ENCODE peak calls at places on chromosome 20, in six cellular contexts. D, Y, F, X, M and S are unnamed samples.

GRCh38 chr20:34632870-34633452 is 43.9 kb downstream of the PIGU start:
- DNase-seq in M (no peak), X (no peak), Y (peak; percentile 58), D (no peak), F (no peak), S (no peak)

GRCh38 chr20:33401922-33402369 is 627 bp upstream of the CDK5RAP1 start:
- DNase-seq in X (no peak), Y (no peak), M (no peak), F (no peak), D (peak; percentile 58), S (no peak)

GRCh38 chr20:53547664-53548239 is 45.9 kb downstream of the ZNF217 start:
- DNase-seq in X (peak; percentile 69), Y (peak; percentile 46), F (no peak), D (peak; percentile 70), M (peak; percentile 52), S (peak; percentile 26)

GRCh38 chr20:24611360-24612140 is 142.1 kb downstream of the SYNDIG1 start:
- DNase-seq in F (no peak), M (no peak), X (no peak), D (no peak), Y (no peak), S (no peak)

GRCh38 chr20:62727584-62728027 is 19.0 kb downstream of the NTSR1 start:
- DNase-seq in M (no peak), X (no peak), F (peak; percentile 45), Y (no peak), D (no peak), S (no peak)

GRCh38 chr20:34012330-34012729 is 18.6 kb downstream of the RALY start:
- DNase-seq in D (no peak), M (no peak), Y (no peak), X (no peak), F (no peak), S (no peak)

GRCh38 chr20:33482581-33482980 is 7.3 kb upstream of the CBFA2T2 start:
- DNase-seq in Y (peak; percentile 51), D (no peak), X (no peak), F (no peak), M (no peak), S (no peak)

GRCh38 chr20:6909608-6910007 is 142.1 kb downstream of the BMP2 start:
- DNase-seq in D (no peak), F (no peak), X (no peak), Y (no peak), M (no peak), S (no peak)

GRCh38 chr20:8744228-8744844 is 324.6 kb upstream of the PLCB4 start:
- DNase-seq in M (no peak), F (no peak), Y (no peak), D (no peak), X (no peak), S (no peak)

GRCh38 chr20:1265916-1266166 is 253 bp upstream of the SNPH start:
- DNase-seq in X (no peak), M (no peak), D (no peak), F (no peak), Y (no peak), S (no peak)

GRCh38 chr20:1266167-1266973 is at the start of gene SNPH:
- DNase-seq in D (peak; percentile 75), M (peak; percentile 67), X (peak; percentile 82), Y (peak; percentile 75), F (peak; percentile 93), S (peak; percentile 58)

GRCh38 chr20:1263853-1264252 is 2.2 kb upstream of the SNPH start:
- DNase-seq in Y (no peak), M (no peak), D (no peak), F (no peak), X (no peak), S (no peak)

GRCh38 chr20:1264727-1265126 is 1.4 kb upstream of the SNPH start:
- DNase-seq in X (no peak), F (no peak), M (no peak), D (no peak), Y (no peak), S (no peak)

DNA sequence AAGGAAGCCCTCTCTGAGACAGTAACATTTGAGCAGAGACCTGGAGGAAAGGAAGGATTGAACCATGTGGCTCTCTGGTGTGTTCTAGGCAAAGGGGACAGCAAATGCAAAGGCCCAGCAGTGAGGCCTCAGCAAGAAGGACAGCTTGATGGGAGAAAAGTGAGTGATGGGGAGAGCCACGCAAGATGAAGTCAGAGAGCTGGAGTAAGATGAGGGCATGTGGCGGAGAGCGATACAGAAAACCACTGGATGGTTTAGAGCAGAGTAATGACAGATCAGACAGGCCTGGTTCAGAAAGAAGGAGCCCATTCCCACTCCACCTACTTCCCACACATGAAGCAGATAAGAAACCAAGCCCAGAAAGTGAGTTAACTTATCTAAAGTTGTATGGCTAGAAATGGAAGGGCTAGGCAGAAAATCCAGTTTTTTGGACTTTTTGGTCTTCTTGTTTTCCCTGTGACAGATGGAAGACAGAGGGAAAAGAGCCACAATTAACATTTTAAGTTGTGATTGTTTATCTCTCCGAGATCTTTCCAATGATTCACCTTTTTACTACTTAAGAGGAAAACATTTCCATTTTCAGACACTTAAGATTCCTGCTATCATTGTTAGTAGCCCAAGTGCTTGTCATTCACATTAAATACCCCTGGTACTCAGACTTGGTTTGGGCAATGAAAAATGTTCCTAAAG is 723 bp upstream of the SNPH start:
- DNase-seq in D (peak; percentile 62), Y (no peak), F (no peak), M (no peak), X (no peak), S (no peak)
- H3K27ac ChIP-seq in D (peak overlapping the region; percentile 77), Y (no peak overlapping the region), F (no peak overlapping the region), M (peak overlapping the region; percentile 88), X (peak overlapping the region; percentile 63), S (peak overlapping the region; percentile 52)

GRCh38 chr20:51138576-51138975 is 115.7 kb upstream of the KCNG1 start:
- DNase-seq in F (no peak), M (no peak), D (no peak), X (no peak), Y (no peak), S (no peak)

GRCh38 chr20:51143652-51144051 is 120.7 kb upstream of the KCNG1 start:
- DNase-seq in Y (no peak), X (no peak), M (no peak), F (no peak), D (no peak), S (no peak)

GRCh38 chr20:51142448-51142847 is 119.5 kb upstream of the KCNG1 start:
- DNase-seq in M (no peak), X (no peak), Y (peak; percentile 28), D (no peak), F (no peak), S (peak; percentile 52)

GRCh38 chr20:51140671-51141070 is 117.8 kb upstream of the KCNG1 start:
- DNase-seq in Y (peak; percentile 12), F (no peak), D (no peak), X (no peak), M (no peak), S (no peak)

GRCh38 chr20:51144476-51144875 is 121.6 kb upstream of the KCNG1 start:
- DNase-seq in D (no peak), X (no peak), Y (no peak), F (no peak), M (no peak), S (no peak)
- H3K27ac ChIP-seq in D (no peak overlapping the region), X (no peak overlapping the region), Y (no peak overlapping the region), F (no peak overlapping the region), M (no peak overlapping the region), S (no peak overlapping the region)

DNA sequence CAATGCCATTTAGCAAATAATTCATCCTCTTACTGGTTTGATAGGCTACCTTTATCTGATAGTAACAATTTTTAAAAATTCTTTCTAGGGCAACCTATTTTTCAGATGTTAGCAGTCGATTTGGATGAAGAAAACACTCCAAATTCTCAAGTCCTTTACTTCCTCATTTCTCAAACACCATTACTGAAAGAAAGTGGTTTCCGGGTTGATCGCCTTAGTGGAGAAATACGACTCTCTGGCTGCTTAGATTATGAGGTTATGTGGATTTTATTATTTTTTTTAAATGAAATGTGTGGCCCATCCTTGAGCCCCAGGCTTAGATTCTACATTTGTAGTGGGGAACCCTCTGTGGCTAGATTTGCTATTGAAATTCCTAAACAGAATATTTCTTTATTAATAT is 26.3 kb downstream of the CDH26 start:
- DNase-seq in M (no peak), D (no peak), F (no peak), Y (no peak), X (no peak), S (no peak)
- H3K27ac ChIP-seq in M (no peak overlapping the region), D (no peak overlapping the region), F (no peak overlapping the region), Y (no peak overlapping the region), X (no peak overlapping the region), S (no peak overlapping the region)

DNA sequence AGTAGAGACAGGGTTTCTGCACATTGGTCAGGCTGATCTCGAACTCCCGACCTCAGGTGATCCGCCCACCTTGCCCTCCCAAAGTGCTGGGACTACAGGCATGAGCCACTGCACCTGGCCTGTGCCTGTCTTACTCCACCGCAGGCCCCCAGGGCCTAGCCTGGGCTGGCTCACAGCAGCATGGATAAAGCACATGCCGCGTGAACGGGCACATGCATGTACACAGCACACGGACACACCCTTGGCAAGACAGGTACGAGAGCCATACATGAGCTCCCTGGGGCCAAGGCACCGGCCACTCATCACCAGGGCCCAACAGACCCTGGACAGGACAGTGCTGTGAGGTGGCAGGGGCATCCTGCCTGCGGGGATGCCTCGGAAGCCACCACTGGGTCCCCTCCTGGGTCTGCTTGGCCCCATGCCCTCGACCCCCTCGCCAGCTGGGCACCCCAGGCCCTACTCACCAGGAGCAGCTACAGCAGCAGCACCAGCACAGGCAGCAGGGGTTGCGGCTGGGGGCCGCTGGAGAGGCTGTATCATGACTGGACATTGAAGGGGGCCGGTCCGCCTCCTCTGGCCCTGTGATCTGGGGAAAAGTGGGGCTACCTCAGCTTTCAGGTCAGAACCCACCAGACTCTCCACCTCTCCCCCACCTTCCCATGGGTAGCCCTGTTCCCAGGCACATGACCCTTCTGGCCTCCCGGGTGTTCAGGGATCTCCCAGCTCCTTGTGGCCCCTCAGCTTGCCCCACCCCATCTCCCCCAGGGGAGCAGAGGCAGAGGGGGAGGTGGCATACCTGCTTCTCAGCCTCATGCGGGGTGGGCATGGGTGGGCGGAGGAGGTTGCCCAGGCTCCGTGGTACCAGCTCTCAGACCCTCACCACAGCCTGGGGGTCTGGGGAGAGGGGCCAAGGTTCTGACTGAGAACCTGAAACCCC is 3.0 kb downstream of the RGS19 start:
- DNase-seq in M (no peak), D (no peak), Y (no peak), F (peak; percentile 44), X (no peak), S (no peak)
- H3K27ac ChIP-seq in M (peak overlapping the region; percentile 79), D (no peak overlapping the region), Y (peak overlapping the region; percentile 78), F (no peak overlapping the region), X (no peak overlapping the region), S (no peak overlapping the region)